ENCODE peak calls at places on chromosome 7, in five cellular contexts. K, Q, R, V and S are unnamed samples. For H3K27me3, the result is how much of the 10 kb centered on the place peaks cover.

GRCh38 chr7:16586081-16586874 is 59.3 kb downstream of the ANKMY2 start:
- DNase-seq in R (no peak), V (no peak), K (no peak), Q (no peak), S (no peak)

GRCh38 chr7:116588641-116589594 is 64.1 kb downstream of the CAV1 start:
- DNase-seq in R (peak), K (no peak), V (no peak), Q (peak), S (peak)

GRCh38 chr7:150324366-150324961 is 1.1 kb upstream of the ACTR3C start:
- DNase-seq in R (no peak), K (no peak), Q (no peak), V (no peak), S (no peak)

GRCh38 chr7:100827330-100828226 is at the start of gene EPHB4:
- DNase-seq in V (peak), Q (no peak), R (peak), K (peak), S (no peak)

GRCh38 chr7:27162930-27163775 is 2.2 kb downstream of the HOXA9 start:
- DNase-seq in V (no peak), R (no peak), K (no peak), Q (no peak), S (no peak)

GRCh38 chr7:24381919-24382505 is 98.0 kb downstream of the NPY start:
- DNase-seq in Q (peak), K (no peak), R (no peak), V (no peak), S (no peak)

GRCh38 chr7:132857703-132858102 is 224.2 kb downstream of the CHCHD3 start:
- DNase-seq in V (no peak), K (no peak), R (no peak), Q (no peak), S (no peak)

GRCh38 chr7:105678811-105679495 is 97.7 kb upstream of the EFCAB10 start:
- DNase-seq in Q (peak), V (peak), K (no peak), R (no peak), S (no peak)

GRCh38 chr7:110204527-110204926 is 886.4 kb upstream of the LRRN3 start:
- DNase-seq in R (peak), Q (no peak), K (no peak), V (no peak), S (no peak)

GRCh38 chr7:142030846-142031245 is 35.2 kb downstream of the MGAM start:
- DNase-seq in V (no peak), Q (no peak), K (no peak), R (no peak), S (no peak)

GRCh38 chr7:828793-829561 is 3.3 kb upstream of the SUN1 start:
- DNase-seq in K (no peak), V (no peak), R (no peak), Q (no peak), S (no peak)

GRCh38 chr7:95501261-95501816 is 15.6 kb downstream of the ASB4 start:
- DNase-seq in Q (peak), K (no peak), R (no peak), V (no peak), S (no peak)

GRCh38 chr7:29806131-29806792 is at the start of gene WIPF3:
- DNase-seq in V (peak), R (peak), K (no peak), Q (no peak), S (no peak)

GRCh38 chr7:725223-726005 is 1.1 kb upstream of the DNAAF5 start:
- DNase-seq in R (no peak), K (no peak), Q (no peak), V (no peak), S (no peak)

GRCh38 chr7:6260291-6261183 is 11.9 kb downstream of the CYTH3 start:
- DNase-seq in V (no peak), Q (no peak), K (no peak), R (no peak), S (no peak)
- H3K27me3 ChIP-seq in V (under half), Q (under half), K (under half), R (under half), S (under half)

DNA sequence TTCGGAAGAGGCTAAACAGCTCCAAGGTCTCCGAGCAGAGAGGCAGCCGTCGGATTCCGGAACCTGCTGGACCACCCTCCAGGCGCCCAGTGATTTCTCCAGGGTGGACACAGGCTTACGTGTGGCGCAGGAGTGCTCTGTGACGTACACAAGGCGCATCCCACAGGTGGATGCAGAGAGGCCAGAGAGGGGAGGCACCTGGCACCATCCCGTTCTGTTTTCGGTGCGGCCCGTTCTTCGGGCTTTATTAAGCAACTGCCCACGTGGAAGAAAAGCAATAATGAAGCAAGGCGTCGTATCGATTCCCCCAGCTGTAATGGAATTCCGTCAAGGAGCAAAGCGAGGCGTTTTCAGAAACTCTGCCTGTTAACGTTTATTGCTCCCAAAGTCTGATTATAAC is 163.6 kb downstream of the PTPRN2 start:
- DNase-seq in K (no peak), Q (no peak), V (no peak), R (no peak), S (no peak)
- H3K27me3 ChIP-seq in K (under half), Q (under half), V (under half), R (under half), S (under half)

DNA sequence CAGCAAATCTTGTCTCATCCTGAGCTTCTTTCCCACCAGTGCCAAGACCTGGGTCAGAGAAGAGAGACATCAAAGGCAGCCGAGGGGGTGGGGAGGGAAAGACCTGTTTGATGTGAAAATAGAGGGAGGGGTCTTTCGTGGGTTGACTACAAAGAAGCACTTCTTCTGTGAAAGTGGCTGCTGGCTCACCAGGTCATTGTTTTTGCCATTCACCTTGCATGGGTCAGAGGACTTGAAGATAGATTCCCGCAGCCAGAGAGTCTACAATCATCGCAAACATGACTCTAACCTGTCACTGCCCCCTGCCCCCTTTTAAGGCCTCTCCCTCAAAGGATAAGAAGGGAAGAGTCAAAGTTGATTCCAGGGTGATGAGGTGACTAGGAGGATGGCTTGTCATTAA is 166.1 kb upstream of the BMPER start:
- DNase-seq in Q (no peak), K (no peak), V (no peak), R (no peak), S (no peak)
- H3K27me3 ChIP-seq in Q (under half), K (under half), V (under half), R (under half), S (under half)

DNA sequence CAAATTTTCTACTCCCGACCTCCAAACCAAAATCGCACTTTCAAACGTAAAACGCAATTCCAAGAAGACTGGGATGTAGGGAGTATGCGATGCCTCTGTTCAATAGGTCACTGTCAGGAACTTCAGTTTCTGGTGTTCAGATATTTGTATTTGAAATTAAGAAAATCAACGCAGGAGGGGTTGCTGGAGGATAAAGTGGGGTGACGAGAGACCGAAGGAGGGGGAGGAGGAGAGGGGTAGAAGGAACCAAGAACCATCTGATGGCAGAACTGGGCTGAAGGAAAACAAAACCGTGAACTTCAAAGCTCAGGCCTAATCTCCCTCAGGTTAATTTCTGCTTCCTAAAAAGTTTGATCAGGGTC is 293.8 kb upstream of the NFE2L3 start:
- DNase-seq in Q (no peak), R (no peak), V (no peak), K (no peak), S (no peak)
- H3K27me3 ChIP-seq in Q (under half), R (under half), V (half or more), K (under half), S (half or more)

DNA sequence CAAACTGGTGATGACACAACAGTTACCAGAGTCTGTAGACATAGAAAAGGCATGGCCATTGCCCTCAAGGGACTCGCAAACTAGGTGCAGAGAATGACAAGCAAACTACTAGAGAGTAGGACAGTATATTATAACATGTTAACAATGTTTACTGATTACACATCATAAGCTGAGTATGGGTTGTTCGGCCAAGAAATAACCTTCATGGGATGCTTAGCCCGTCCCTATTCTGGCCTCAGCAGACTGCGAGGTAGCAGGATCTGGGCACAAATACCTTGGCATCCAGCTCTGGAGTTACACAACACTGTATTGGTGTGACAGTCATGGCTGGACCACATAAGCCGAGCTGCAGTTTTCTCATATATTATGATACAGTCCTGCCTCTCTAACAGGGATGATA is 51.4 kb downstream of the ABCB4 start:
- DNase-seq in V (no peak), K (no peak), R (no peak), Q (no peak), S (no peak)
- H3K27me3 ChIP-seq in V (under half), K (under half), R (under half), Q (under half), S (under half)

GRCh38 chr7:45920543-45921380 is at the start of gene IGFBP3:
- DNase-seq in R (peak), K (no peak), V (peak), Q (no peak), S (peak)

GRCh38 chr7:45921381-45921698 is 268 bp upstream of the IGFBP3 start:
- DNase-seq in R (peak), K (no peak), V (no peak), Q (no peak), S (no peak)

GRCh38 chr7:45922810-45923209 is 1.7 kb upstream of the IGFBP3 start:
- DNase-seq in V (no peak), K (no peak), R (no peak), Q (no peak), S (peak)

GRCh38 chr7:45923290-45923689 is 2.2 kb upstream of the IGFBP3 start:
- DNase-seq in R (peak), V (peak), Q (peak), K (no peak), S (peak)

DNA sequence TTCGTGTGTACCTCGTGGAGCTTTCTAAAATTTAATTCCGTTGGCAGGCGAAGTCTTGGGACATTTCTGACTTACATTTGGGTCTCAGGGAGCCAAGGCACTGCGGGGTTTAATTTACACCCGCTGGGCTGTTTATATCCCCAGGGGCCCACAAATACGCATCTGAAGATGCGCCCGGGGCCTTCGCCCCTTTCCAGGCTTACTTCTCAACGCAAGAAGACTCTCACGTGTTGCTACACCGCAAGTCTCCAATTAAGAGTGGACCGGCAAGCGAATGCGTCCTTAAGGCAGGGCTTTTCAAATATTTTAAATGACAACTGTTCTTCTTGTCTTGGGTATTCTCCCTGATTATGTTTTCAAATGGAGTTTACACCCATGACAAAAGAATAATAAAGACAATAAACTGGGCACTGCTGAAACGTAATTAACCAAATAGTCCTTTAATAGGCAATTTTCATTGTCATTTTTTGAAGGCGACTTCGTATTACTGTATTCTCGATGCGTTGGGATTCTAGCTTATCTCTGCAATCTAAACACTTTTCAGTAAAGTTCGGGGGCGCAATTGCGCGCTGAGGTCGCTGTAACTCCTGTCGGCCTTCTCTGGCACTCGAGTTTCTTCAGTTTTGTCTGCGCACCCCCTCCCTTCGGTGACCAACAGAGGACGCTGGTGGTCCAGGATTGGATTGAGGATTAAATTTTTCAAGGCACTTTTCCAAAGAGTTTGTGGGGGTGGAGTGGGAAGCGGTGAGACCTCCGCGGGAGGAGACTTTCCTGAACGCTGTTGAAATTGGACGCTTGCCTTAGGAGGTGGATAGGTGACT is 837 bp upstream of the IGFBP3 start:
- DNase-seq in Q (no peak), V (peak), R (peak), K (no peak), S (peak)
- H3K27me3 ChIP-seq in Q (under half), V (under half), R (under half), K (under half), S (under half)

GRCh38 chr7:158023157-158023556 is 564.5 kb downstream of the PTPRN2 start:
- DNase-seq in R (no peak), K (no peak), Q (no peak), V (no peak), S (no peak)

GRCh38 chr7:158023563-158024350 is 563.9 kb downstream of the PTPRN2 start:
- DNase-seq in V (no peak), Q (no peak), R (no peak), K (no peak), S (no peak)

GRCh38 chr7:158025651-158026600 is 561.7 kb downstream of the PTPRN2 start:
- DNase-seq in K (no peak), Q (no peak), R (no peak), V (no peak), S (no peak)

GRCh38 chr7:158024881-158025280 is 562.7 kb downstream of the PTPRN2 start:
- DNase-seq in R (no peak), V (no peak), K (no peak), Q (no peak), S (no peak)

GRCh38 chr7:158024351-158024715 is 563.3 kb downstream of the PTPRN2 start:
- DNase-seq in K (no peak), R (no peak), V (no peak), Q (no peak), S (no peak)
- H3K27me3 ChIP-seq in K (under half), R (under half), V (under half), Q (under half), S (under half)